ENCODE peak calls at places on chromosomes 4 and X, in ten cellular contexts. One of them, this sample, is unnamed.

GRCh38 chr4:57214654-57215411 is 104.6 kb upstream of the IGFBP7 start:
- DNase-seq in uterus: no peak
- DNase-seq in upper lobe of right lung: no peak
- DNase-seq in Peyer's patch: no peak
- DNase-seq in hepatocyte: no peak
- DNase-seq in right lobe of liver: no peak
- DNase-seq in CD8-positive, alpha-beta memory T cell: no peak
- DNase-seq in cardiac muscle cell: no peak
- DNase-seq in CD4-positive, CD25-positive, alpha-beta regulatory T cell: no peak
- DNase-seq in fibroblast of lung: no peak
- DNase-seq in this sample: no peak

GRCh38 chr4:8547108-8547911 is 32.9 kb upstream of the GPR78 start:
- DNase-seq in right lobe of liver: no peak
- DNase-seq in hepatocyte: no peak
- DNase-seq in upper lobe of right lung: peak
- DNase-seq in Peyer's patch: no peak
- DNase-seq in cardiac muscle cell: peak
- DNase-seq in uterus: no peak
- DNase-seq in CD8-positive, alpha-beta memory T cell: no peak
- DNase-seq in fibroblast of lung: peak
- DNase-seq in CD4-positive, CD25-positive, alpha-beta regulatory T cell: no peak
- DNase-seq in this sample: no peak

GRCh38 chr4:6926681-6927478 is 17.3 kb downstream of the TBC1D14 start:
- DNase-seq in hepatocyte: peak
- DNase-seq in cardiac muscle cell: peak
- DNase-seq in fibroblast of lung: peak
- DNase-seq in CD8-positive, alpha-beta memory T cell: peak
- DNase-seq in Peyer's patch: peak
- DNase-seq in right lobe of liver: peak
- DNase-seq in upper lobe of right lung: peak
- DNase-seq in uterus: no peak
- DNase-seq in CD4-positive, CD25-positive, alpha-beta regulatory T cell: peak
- DNase-seq in this sample: no peak

GRCh38 chr4:128924951-128925350 is 115.5 kb downstream of the JADE1 start:
- DNase-seq in CD4-positive, CD25-positive, alpha-beta regulatory T cell: no peak
- DNase-seq in fibroblast of lung: no peak
- DNase-seq in cardiac muscle cell: peak
- DNase-seq in uterus: no peak
- DNase-seq in hepatocyte: no peak
- DNase-seq in Peyer's patch: no peak
- DNase-seq in right lobe of liver: no peak
- DNase-seq in CD8-positive, alpha-beta memory T cell: no peak
- DNase-seq in upper lobe of right lung: no peak
- DNase-seq in this sample: no peak

GRCh38 chr4:88159137-88159725 is 792 bp upstream of the ABCG2 start:
- DNase-seq in CD4-positive, CD25-positive, alpha-beta regulatory T cell: no peak
- DNase-seq in Peyer's patch: no peak
- DNase-seq in fibroblast of lung: no peak
- DNase-seq in right lobe of liver: no peak
- DNase-seq in cardiac muscle cell: peak
- DNase-seq in uterus: no peak
- DNase-seq in hepatocyte: no peak
- DNase-seq in CD8-positive, alpha-beta memory T cell: no peak
- DNase-seq in upper lobe of right lung: peak
- DNase-seq in this sample: no peak

GRCh38 chrX:137227164-137227563 is 193.4 kb upstream of the GPR101 start:
- DNase-seq in upper lobe of right lung: no peak
- DNase-seq in cardiac muscle cell: no peak
- DNase-seq in right lobe of liver: no peak
- DNase-seq in CD4-positive, CD25-positive, alpha-beta regulatory T cell: no peak
- DNase-seq in fibroblast of lung: no peak
- DNase-seq in hepatocyte: no peak
- DNase-seq in CD8-positive, alpha-beta memory T cell: no peak
- DNase-seq in Peyer's patch: no peak
- DNase-seq in uterus: no peak
- DNase-seq in this sample: no peak

GRCh38 chr4:147381749-147382148 is 99.1 kb upstream of the EDNRA start:
- DNase-seq in CD8-positive, alpha-beta memory T cell: no peak
- DNase-seq in uterus: no peak
- DNase-seq in Peyer's patch: no peak
- DNase-seq in upper lobe of right lung: no peak
- DNase-seq in right lobe of liver: no peak
- DNase-seq in fibroblast of lung: no peak
- DNase-seq in hepatocyte: no peak
- DNase-seq in cardiac muscle cell: no peak
- DNase-seq in CD4-positive, CD25-positive, alpha-beta regulatory T cell: no peak
- DNase-seq in this sample: no peak

GRCh38 chr4:85149656-85150055 is 183.2 kb upstream of the WDFY3 start:
- DNase-seq in CD4-positive, CD25-positive, alpha-beta regulatory T cell: no peak
- DNase-seq in right lobe of liver: no peak
- DNase-seq in uterus: no peak
- DNase-seq in upper lobe of right lung: no peak
- DNase-seq in cardiac muscle cell: peak
- DNase-seq in fibroblast of lung: peak
- DNase-seq in hepatocyte: no peak
- DNase-seq in CD8-positive, alpha-beta memory T cell: no peak
- DNase-seq in Peyer's patch: no peak
- DNase-seq in this sample: no peak

GRCh38 chr4:7907142-7907541 is 32.5 kb downstream of the AFAP1 start:
- DNase-seq in CD8-positive, alpha-beta memory T cell: no peak
- DNase-seq in hepatocyte: no peak
- DNase-seq in upper lobe of right lung: no peak
- DNase-seq in uterus: no peak
- DNase-seq in CD4-positive, CD25-positive, alpha-beta regulatory T cell: no peak
- DNase-seq in fibroblast of lung: no peak
- DNase-seq in right lobe of liver: no peak
- DNase-seq in Peyer's patch: no peak
- DNase-seq in cardiac muscle cell: no peak
- DNase-seq in this sample: no peak

GRCh38 chr4:68906238-68907137 is 45.1 kb downstream of the UGT2A3 start:
- DNase-seq in uterus: no peak
- DNase-seq in fibroblast of lung: no peak
- DNase-seq in CD8-positive, alpha-beta memory T cell: no peak
- DNase-seq in Peyer's patch: no peak
- DNase-seq in upper lobe of right lung: no peak
- DNase-seq in right lobe of liver: peak
- DNase-seq in cardiac muscle cell: no peak
- DNase-seq in CD4-positive, CD25-positive, alpha-beta regulatory T cell: no peak
- DNase-seq in hepatocyte: peak
- DNase-seq in this sample: no peak

GRCh38 chrX:54494166-54494969 is 1.7 kb downstream of the FGD1 start:
- DNase-seq in right lobe of liver: no peak
- DNase-seq in fibroblast of lung: peak
- DNase-seq in upper lobe of right lung: no peak
- DNase-seq in CD4-positive, CD25-positive, alpha-beta regulatory T cell: no peak
- DNase-seq in cardiac muscle cell: peak
- DNase-seq in hepatocyte: no peak
- DNase-seq in uterus: no peak
- DNase-seq in CD8-positive, alpha-beta memory T cell: no peak
- DNase-seq in Peyer's patch: no peak
- DNase-seq in this sample: no peak

GRCh38 chrX:1533083-1533482 is 3.9 kb downstream of the P2RY8 start:
- DNase-seq in hepatocyte: no peak
- DNase-seq in uterus: no peak
- DNase-seq in right lobe of liver: no peak
- DNase-seq in Peyer's patch: no peak
- DNase-seq in upper lobe of right lung: no peak
- DNase-seq in cardiac muscle cell: no peak
- DNase-seq in CD4-positive, CD25-positive, alpha-beta regulatory T cell: no peak
- DNase-seq in fibroblast of lung: no peak
- DNase-seq in CD8-positive, alpha-beta memory T cell: no peak
- DNase-seq in this sample: no peak

GRCh38 chrX:1535241-1536041 is 1.5 kb downstream of the P2RY8 start:
- DNase-seq in fibroblast of lung: no peak
- DNase-seq in Peyer's patch: peak
- DNase-seq in uterus: no peak
- DNase-seq in upper lobe of right lung: peak
- DNase-seq in CD4-positive, CD25-positive, alpha-beta regulatory T cell: no peak
- DNase-seq in hepatocyte: no peak
- DNase-seq in CD8-positive, alpha-beta memory T cell: no peak
- DNase-seq in right lobe of liver: peak
- DNase-seq in cardiac muscle cell: no peak
- DNase-seq in this sample: no peak

GRCh38 chrX:1536712-1537030 is 314 bp downstream of the P2RY8 start:
- DNase-seq in uterus: no peak
- DNase-seq in CD4-positive, CD25-positive, alpha-beta regulatory T cell: no peak
- DNase-seq in CD8-positive, alpha-beta memory T cell: no peak
- DNase-seq in upper lobe of right lung: peak
- DNase-seq in cardiac muscle cell: no peak
- DNase-seq in fibroblast of lung: no peak
- DNase-seq in hepatocyte: no peak
- DNase-seq in Peyer's patch: no peak
- DNase-seq in right lobe of liver: no peak
- DNase-seq in this sample: no peak

GRCh38 chrX:1537031-1537715 is at the start of gene P2RY8:
- DNase-seq in hepatocyte: peak
- DNase-seq in CD8-positive, alpha-beta memory T cell: peak
- DNase-seq in cardiac muscle cell: peak
- DNase-seq in Peyer's patch: peak
- DNase-seq in upper lobe of right lung: peak
- DNase-seq in CD4-positive, CD25-positive, alpha-beta regulatory T cell: peak
- DNase-seq in right lobe of liver: peak
- DNase-seq in fibroblast of lung: no peak
- DNase-seq in uterus: peak
- DNase-seq in this sample: no peak

GRCh38 chrX:1534321-1535168 is 2.4 kb downstream of the P2RY8 start:
- DNase-seq in right lobe of liver: peak
- DNase-seq in upper lobe of right lung: peak
- DNase-seq in uterus: no peak
- DNase-seq in hepatocyte: no peak
- DNase-seq in CD4-positive, CD25-positive, alpha-beta regulatory T cell: peak
- DNase-seq in CD8-positive, alpha-beta memory T cell: no peak
- DNase-seq in cardiac muscle cell: no peak
- DNase-seq in Peyer's patch: peak
- DNase-seq in fibroblast of lung: no peak
- DNase-seq in this sample: no peak
- H3K4me3 ChIP-seq in right lobe of liver: no peak
- H3K4me3 ChIP-seq in upper lobe of right lung: peak
- H3K4me3 ChIP-seq in uterus: no peak
- H3K4me3 ChIP-seq in hepatocyte: no peak
- H3K4me3 ChIP-seq in CD4-positive, CD25-positive, alpha-beta regulatory T cell: peak
- H3K4me3 ChIP-seq in CD8-positive, alpha-beta memory T cell: peak
- H3K4me3 ChIP-seq in cardiac muscle cell: no peak
- H3K4me3 ChIP-seq in Peyer's patch: peak
- H3K4me3 ChIP-seq in fibroblast of lung: no peak
- H3K4me3 ChIP-seq in this sample: peak

GRCh38 chrX:97847885-97848679 is 964.4 kb downstream of the RPA4 start:
- DNase-seq in upper lobe of right lung: no peak
- DNase-seq in Peyer's patch: no peak
- DNase-seq in CD4-positive, CD25-positive, alpha-beta regulatory T cell: no peak
- DNase-seq in hepatocyte: no peak
- DNase-seq in right lobe of liver: no peak
- DNase-seq in uterus: no peak
- DNase-seq in CD8-positive, alpha-beta memory T cell: no peak
- DNase-seq in cardiac muscle cell: no peak
- DNase-seq in fibroblast of lung: no peak
- DNase-seq in this sample: no peak

GRCh38 chrX:97850911-97851310 is 967.2 kb downstream of the RPA4 start:
- DNase-seq in uterus: no peak
- DNase-seq in CD8-positive, alpha-beta memory T cell: no peak
- DNase-seq in right lobe of liver: no peak
- DNase-seq in hepatocyte: no peak
- DNase-seq in cardiac muscle cell: no peak
- DNase-seq in upper lobe of right lung: no peak
- DNase-seq in CD4-positive, CD25-positive, alpha-beta regulatory T cell: no peak
- DNase-seq in fibroblast of lung: no peak
- DNase-seq in Peyer's patch: no peak
- DNase-seq in this sample: no peak

GRCh38 chrX:97858592-97858991 is 974.9 kb downstream of the RPA4 start:
- DNase-seq in hepatocyte: no peak
- DNase-seq in CD8-positive, alpha-beta memory T cell: no peak
- DNase-seq in upper lobe of right lung: no peak
- DNase-seq in fibroblast of lung: peak
- DNase-seq in CD4-positive, CD25-positive, alpha-beta regulatory T cell: no peak
- DNase-seq in uterus: no peak
- DNase-seq in cardiac muscle cell: no peak
- DNase-seq in Peyer's patch: no peak
- DNase-seq in right lobe of liver: no peak
- DNase-seq in this sample: no peak

DNA sequence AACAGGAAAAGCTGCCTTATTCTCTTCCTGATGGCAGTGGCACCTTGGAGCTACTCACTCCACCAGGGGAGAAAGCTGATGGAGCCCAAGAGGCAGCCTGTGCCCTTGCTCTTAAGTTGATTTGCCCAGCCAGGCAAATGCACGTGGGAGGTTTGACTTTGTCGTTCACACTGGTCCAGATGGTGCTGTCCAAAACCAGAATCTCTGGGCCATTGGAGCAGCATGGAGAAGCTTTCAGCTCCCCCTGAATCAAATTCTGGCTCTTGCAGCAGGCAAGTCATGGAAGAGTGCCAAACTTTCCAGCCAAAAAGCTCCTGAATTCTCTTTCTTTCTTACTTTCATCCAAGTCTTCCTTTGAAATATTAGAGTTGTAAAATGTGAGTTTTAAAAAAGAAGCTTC is 970.4 kb downstream of the RPA4 start:
- DNase-seq in CD4-positive, CD25-positive, alpha-beta regulatory T cell: no peak
- DNase-seq in cardiac muscle cell: no peak
- DNase-seq in fibroblast of lung: no peak
- DNase-seq in uterus: no peak
- DNase-seq in hepatocyte: no peak
- DNase-seq in Peyer's patch: no peak
- DNase-seq in CD8-positive, alpha-beta memory T cell: no peak
- DNase-seq in right lobe of liver: no peak
- DNase-seq in upper lobe of right lung: no peak
- DNase-seq in this sample: no peak
- H3K27ac ChIP-seq in CD4-positive, CD25-positive, alpha-beta regulatory T cell: no peak
- H3K27ac ChIP-seq in cardiac muscle cell: no peak
- H3K27ac ChIP-seq in fibroblast of lung: no peak
- H3K27ac ChIP-seq in uterus: no peak
- H3K27ac ChIP-seq in hepatocyte: no peak
- H3K27ac ChIP-seq in Peyer's patch: no peak
- H3K27ac ChIP-seq in CD8-positive, alpha-beta memory T cell: no peak
- H3K27ac ChIP-seq in right lobe of liver: no peak
- H3K27ac ChIP-seq in upper lobe of right lung: no peak
- H3K27ac ChIP-seq in this sample: no peak

DNA sequence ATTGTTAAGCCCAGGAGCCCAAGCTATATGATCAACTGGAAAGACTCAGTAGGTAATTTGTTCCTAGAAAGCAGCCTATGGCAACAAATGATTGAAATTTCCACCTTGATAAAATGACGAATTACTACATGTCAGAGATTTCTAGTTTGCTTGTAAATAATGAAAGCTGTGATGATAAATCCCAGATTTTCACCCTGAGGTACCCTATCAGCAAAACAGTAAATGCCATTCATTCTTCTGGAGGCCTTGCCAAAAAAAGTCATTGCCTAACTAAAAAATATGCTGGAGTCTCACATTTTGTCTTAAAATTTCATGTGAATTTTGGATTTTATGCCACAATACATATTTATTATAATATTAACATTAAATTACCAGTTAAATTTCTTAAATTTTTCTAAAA is 71.3 kb downstream of the PPEF2 start:
- DNase-seq in uterus: no peak
- DNase-seq in Peyer's patch: no peak
- DNase-seq in fibroblast of lung: no peak
- DNase-seq in cardiac muscle cell: peak
- DNase-seq in hepatocyte: no peak
- DNase-seq in right lobe of liver: no peak
- DNase-seq in upper lobe of right lung: no peak
- DNase-seq in CD4-positive, CD25-positive, alpha-beta regulatory T cell: no peak
- DNase-seq in CD8-positive, alpha-beta memory T cell: no peak
- DNase-seq in this sample: no peak
- H3K4me3 ChIP-seq in uterus: no peak
- H3K4me3 ChIP-seq in Peyer's patch: no peak
- H3K4me3 ChIP-seq in fibroblast of lung: no peak
- H3K4me3 ChIP-seq in cardiac muscle cell: no peak
- H3K4me3 ChIP-seq in hepatocyte: no peak
- H3K4me3 ChIP-seq in right lobe of liver: no peak
- H3K4me3 ChIP-seq in upper lobe of right lung: no peak
- H3K4me3 ChIP-seq in CD4-positive, CD25-positive, alpha-beta regulatory T cell: no peak
- H3K4me3 ChIP-seq in CD8-positive, alpha-beta memory T cell: no peak
- H3K4me3 ChIP-seq in this sample: no peak

GRCh38 chr4:185738038-185738552 is 73.9 kb downstream of the SORBS2 start:
- DNase-seq in CD4-positive, CD25-positive, alpha-beta regulatory T cell: no peak
- DNase-seq in fibroblast of lung: peak
- DNase-seq in upper lobe of right lung: no peak
- DNase-seq in CD8-positive, alpha-beta memory T cell: no peak
- DNase-seq in uterus: no peak
- DNase-seq in right lobe of liver: no peak
- DNase-seq in Peyer's patch: no peak
- DNase-seq in hepatocyte: no peak
- DNase-seq in cardiac muscle cell: peak
- DNase-seq in this sample: no peak
- H3K27ac ChIP-seq in CD4-positive, CD25-positive, alpha-beta regulatory T cell: no peak
- H3K27ac ChIP-seq in fibroblast of lung: no peak
- H3K27ac ChIP-seq in upper lobe of right lung: no peak
- H3K27ac ChIP-seq in CD8-positive, alpha-beta memory T cell: no peak
- H3K27ac ChIP-seq in uterus: peak
- H3K27ac ChIP-seq in right lobe of liver: peak
- H3K27ac ChIP-seq in Peyer's patch: peak
- H3K27ac ChIP-seq in hepatocyte: peak
- H3K27ac ChIP-seq in cardiac muscle cell: peak
- H3K27ac ChIP-seq in this sample: peak

This sample was measured in coronary artery.